ENCODE peak calls at places on chromosomes 7 and 10, in six cellular contexts. M, B, K, L, S and H are unnamed samples.

GRCh38 chr10:70034252-70034651 is 18.4 kb upstream of the MACROH2A2 start:
- DNase-seq in M (no peak), B (no peak), K (no peak), L (no peak), S (peak; percentile 33), H (no peak)

GRCh38 chr10:127971973-127972615 is 65.2 kb downstream of the PTPRE start:
- DNase-seq in M (no peak), B (peak; percentile 47), K (no peak), L (no peak), S (no peak), H (no peak)

GRCh38 chr7:19146699-19147098 is 1.5 kb upstream of the FERD3L start:
- DNase-seq in M (peak; percentile 46), B (peak; percentile 5), K (no peak), L (peak; percentile 13), S (no peak), H (peak; percentile 46)

GRCh38 chr7:157990226-157990877 is 597.3 kb downstream of the PTPRN2 start:
- DNase-seq in M (no peak), B (no peak), K (no peak), L (no peak), S (peak; percentile 21), H (no peak)

GRCh38 chr10:28939352-28940157 is 262.2 kb downstream of the BAMBI start:
- DNase-seq in M (no peak), B (peak; percentile 22), K (peak; percentile 14), L (peak; percentile 52), S (no peak), H (peak; percentile 66)

GRCh38 chr10:97230146-97230545 is 44.4 kb upstream of the SLIT1 start:
- DNase-seq in M (peak; percentile 48), B (peak; percentile 50), K (no peak), L (no peak), S (no peak), H (peak; percentile 68)

GRCh38 chr7:1355568-1356340 is 103.5 kb downstream of the MICALL2 start:
- DNase-seq in M (no peak), B (no peak), K (no peak), L (peak; percentile 50), S (no peak), H (no peak)

GRCh38 chr10:32888161-32888927 is 69.7 kb downstream of the ITGB1 start:
- DNase-seq in M (no peak), B (no peak), K (no peak), L (no peak), S (no peak), H (no peak)

GRCh38 chr7:2522780-2523433 is 3.3 kb downstream of the LFNG start:
- DNase-seq in M (peak; percentile 37), B (no peak), K (no peak), L (peak; percentile 91), S (peak; percentile 68), H (no peak)

GRCh38 chr10:78653555-78653954 is 415.2 kb upstream of the ZMIZ1 start:
- DNase-seq in M (no peak), B (no peak), K (no peak), L (no peak), S (no peak), H (no peak)

GRCh38 chr10:71323407-71323806 is 4.3 kb downstream of the SLC29A3 start:
- DNase-seq in M (no peak), B (peak; percentile 58), K (no peak), L (peak; percentile 53), S (peak; percentile 8), H (peak; percentile 33)

GRCh38 chr7:85719981-85720963 is 533.4 kb upstream of the SEMA3D start:
- DNase-seq in M (peak; percentile 80), B (peak; percentile 40), K (no peak), L (no peak), S (no peak), H (peak; percentile 43)

GRCh38 chr10:97812696-97813095 is 36.9 kb upstream of the GOLGA7B start:
- DNase-seq in M (peak; percentile 27), B (peak; percentile 36), K (no peak), L (no peak), S (no peak), H (no peak)

GRCh38 chr7:142228681-142229080 is 29.2 kb downstream of the PRSS58 start:
- DNase-seq in M (no peak), B (no peak), K (no peak), L (no peak), S (no peak), H (no peak)

GRCh38 chr10:131211146-131211545 is 100.4 kb downstream of the TCERG1L start:
- DNase-seq in M (no peak), B (no peak), K (no peak), L (no peak), S (no peak), H (no peak)

GRCh38 chr7:27242580-27243339 is at the start of gene EVX1:
- DNase-seq in M (no peak), B (no peak), K (no peak), L (peak; percentile 25), S (no peak), H (peak; percentile 8)

GRCh38 chr10:132290631-132291030 is 17.1 kb downstream of the STK32C start:
- DNase-seq in M (no peak), B (no peak), K (no peak), L (no peak), S (no peak), H (no peak)

GRCh38 chr10:20185116-20185515 is 368.9 kb downstream of the PLXDC2 start:
- DNase-seq in M (no peak), B (no peak), K (no peak), L (no peak), S (no peak), H (no peak)

GRCh38 chr10:86144301-86144700 is 222.3 kb downstream of the GRID1 start:
- DNase-seq in M (no peak), B (no peak), K (no peak), L (no peak), S (no peak), H (no peak)

GRCh38 chr10:43667317-43667731 is 18.6 kb upstream of the ZNF32 start:
- DNase-seq in M (no peak), B (no peak), K (no peak), L (no peak), S (no peak), H (peak; percentile 13)

GRCh38 chr7:134842901-134843300 is 63.5 kb downstream of the CALD1 start:
- DNase-seq in M (no peak), B (no peak), K (no peak), L (no peak), S (no peak), H (no peak)

GRCh38 chr7:55209366-55209765 is 155.8 kb upstream of the LANCL2 start:
- DNase-seq in M (no peak), B (no peak), K (no peak), L (no peak), S (no peak), H (no peak)

GRCh38 chr10:7561216-7561893 is 105.4 kb downstream of the ITIH5 start:
- DNase-seq in M (no peak), B (no peak), K (peak; percentile 38), L (no peak), S (no peak), H (no peak)

GRCh38 chr7:67267914-67268313 is 271.3 kb downstream of the TYW1 start:
- DNase-seq in M (no peak), B (no peak), K (no peak), L (no peak), S (peak; percentile 20), H (no peak)

GRCh38 chr7:4642468-4643203 is 39.5 kb upstream of the FOXK1 start:
- DNase-seq in M (no peak), B (no peak), K (no peak), L (peak; percentile 10), S (no peak), H (no peak)

GRCh38 chr10:6018422-6018821 is 41.1 kb upstream of the IL15RA start:
- DNase-seq in M (no peak), B (no peak), K (no peak), L (no peak), S (no peak), H (no peak)

GRCh38 chr10:96436035-96436434 is 77.2 kb upstream of the OPALIN start:
- DNase-seq in M (no peak), B (no peak), K (no peak), L (no peak), S (no peak), H (no peak)